ENCODE peak calls at places on chromosome 7, in five cellular contexts. One of them, this sample, is unnamed.

GRCh38 chr7:23012797-23013714 is 874 bp downstream of the HYCC1 start:
- DNase-seq in esophagus squamous epithelium: no peak
- DNase-seq in aorta: peak; percentile 58
- DNase-seq in lung: no peak
- DNase-seq in left ventricle myocardium inferior: peak; percentile 33
- DNase-seq in this sample: no peak

GRCh38 chr7:99155207-99155606 is 11.3 kb upstream of the SMURF1 start:
- DNase-seq in esophagus squamous epithelium: no peak
- DNase-seq in aorta: no peak
- DNase-seq in lung: no peak
- DNase-seq in left ventricle myocardium inferior: no peak
- DNase-seq in this sample: no peak

GRCh38 chr7:31948041-31948440 is 122.2 kb downstream of the PDE1C start:
- DNase-seq in esophagus squamous epithelium: no peak
- DNase-seq in aorta: no peak
- DNase-seq in lung: no peak
- DNase-seq in left ventricle myocardium inferior: no peak
- DNase-seq in this sample: peak; percentile 33

GRCh38 chr7:134357486-134357885 is 40.8 kb upstream of the SLC35B4 start:
- DNase-seq in esophagus squamous epithelium: no peak
- DNase-seq in aorta: no peak
- DNase-seq in lung: no peak
- DNase-seq in left ventricle myocardium inferior: no peak
- DNase-seq in this sample: no peak

GRCh38 chr7:96707901-96708774 is 1.5 kb downstream of the SEM1 start:
- DNase-seq in esophagus squamous epithelium: no peak
- DNase-seq in aorta: no peak
- DNase-seq in lung: no peak
- DNase-seq in left ventricle myocardium inferior: no peak
- DNase-seq in this sample: no peak

GRCh38 chr7:339062-339342 is 49.0 kb downstream of the FOXL3 start:
- DNase-seq in esophagus squamous epithelium: no peak
- DNase-seq in aorta: no peak
- DNase-seq in lung: no peak
- DNase-seq in left ventricle myocardium inferior: no peak
- DNase-seq in this sample: no peak

GRCh38 chr7:23235688-23236280 is 10.8 kb upstream of the GPNMB start:
- DNase-seq in esophagus squamous epithelium: no peak
- DNase-seq in aorta: no peak
- DNase-seq in lung: no peak
- DNase-seq in left ventricle myocardium inferior: peak; percentile 51
- DNase-seq in this sample: no peak

GRCh38 chr7:151964951-151965350 is 8.7 kb downstream of the GALNTL5 start:
- DNase-seq in esophagus squamous epithelium: no peak
- DNase-seq in aorta: no peak
- DNase-seq in lung: no peak
- DNase-seq in left ventricle myocardium inferior: no peak
- DNase-seq in this sample: no peak

GRCh38 chr7:4282434-4283223 is 399.5 kb upstream of the FOXK1 start:
- DNase-seq in esophagus squamous epithelium: no peak
- DNase-seq in aorta: no peak
- DNase-seq in lung: no peak
- DNase-seq in left ventricle myocardium inferior: no peak
- DNase-seq in this sample: no peak

GRCh38 chr7:1137517-1138167 is 22.4 kb downstream of the ZFAND2A start:
- DNase-seq in esophagus squamous epithelium: no peak
- DNase-seq in aorta: no peak
- DNase-seq in lung: no peak
- DNase-seq in left ventricle myocardium inferior: no peak
- DNase-seq in this sample: no peak

GRCh38 chr7:36951257-36951697 is 227.0 kb upstream of the AOAH start:
- DNase-seq in esophagus squamous epithelium: no peak
- DNase-seq in aorta: no peak
- DNase-seq in lung: no peak
- DNase-seq in left ventricle myocardium inferior: no peak
- DNase-seq in this sample: no peak

GRCh38 chr7:5424689-5425506 is 1.3 kb upstream of the TNRC18 start:
- DNase-seq in esophagus squamous epithelium: no peak
- DNase-seq in aorta: peak; percentile 80
- DNase-seq in lung: peak; percentile 54
- DNase-seq in left ventricle myocardium inferior: peak; percentile 77
- DNase-seq in this sample: no peak

GRCh38 chr7:2607122-2607912 is 24.5 kb upstream of the TTYH3 start:
- DNase-seq in esophagus squamous epithelium: no peak
- DNase-seq in aorta: peak; percentile 90
- DNase-seq in lung: peak; percentile 44
- DNase-seq in left ventricle myocardium inferior: peak; percentile 83
- DNase-seq in this sample: no peak

GRCh38 chr7:146700015-146700560 is 583.5 kb downstream of the CNTNAP2 start:
- DNase-seq in esophagus squamous epithelium: no peak
- DNase-seq in aorta: no peak
- DNase-seq in lung: no peak
- DNase-seq in left ventricle myocardium inferior: no peak
- DNase-seq in this sample: no peak

GRCh38 chr7:68107256-68107655 is 1110.6 kb downstream of the TYW1 start:
- DNase-seq in esophagus squamous epithelium: no peak
- DNase-seq in aorta: no peak
- DNase-seq in lung: no peak
- DNase-seq in left ventricle myocardium inferior: peak; percentile 18
- DNase-seq in this sample: no peak

GRCh38 chr7:66211429-66211828 is 6.3 kb downstream of the TPST1 start:
- DNase-seq in esophagus squamous epithelium: no peak
- DNase-seq in aorta: no peak
- DNase-seq in lung: no peak
- DNase-seq in left ventricle myocardium inferior: no peak
- DNase-seq in this sample: peak; percentile 48

GRCh38 chr7:107597953-107598352 is 17.9 kb downstream of the BCAP29 start:
- DNase-seq in esophagus squamous epithelium: no peak
- DNase-seq in aorta: no peak
- DNase-seq in lung: no peak
- DNase-seq in left ventricle myocardium inferior: no peak
- DNase-seq in this sample: no peak
- H3K27me3 ChIP-seq in esophagus squamous epithelium: no peaks in the 10 kb centered on the region
- H3K27me3 ChIP-seq in aorta: no peaks in the 10 kb centered on the region
- H3K27me3 ChIP-seq in lung: no peaks in the 10 kb centered on the region
- H3K27me3 ChIP-seq in left ventricle myocardium inferior: no peaks in the 10 kb centered on the region
- H3K27me3 ChIP-seq in this sample: no peaks in the 10 kb centered on the region

GRCh38 chr7:22008011-22008410 is 62.3 kb upstream of the CDCA7L start:
- DNase-seq in esophagus squamous epithelium: no peak
- DNase-seq in aorta: no peak
- DNase-seq in lung: no peak
- DNase-seq in left ventricle myocardium inferior: no peak
- DNase-seq in this sample: no peak
- H3K27me3 ChIP-seq in esophagus squamous epithelium: no peaks in the 10 kb centered on the region
- H3K27me3 ChIP-seq in aorta: no peaks in the 10 kb centered on the region
- H3K27me3 ChIP-seq in lung: no peaks in the 10 kb centered on the region
- H3K27me3 ChIP-seq in left ventricle myocardium inferior: peaks cover 34% of the 10 kb centered on the region
- H3K27me3 ChIP-seq in this sample: peaks cover 5% of the 10 kb centered on the region

GRCh38 chr7:25389489-25390106 is 161.3 kb upstream of the NPVF start:
- DNase-seq in esophagus squamous epithelium: no peak
- DNase-seq in aorta: no peak
- DNase-seq in lung: no peak
- DNase-seq in left ventricle myocardium inferior: no peak
- DNase-seq in this sample: no peak
- H3K27me3 ChIP-seq in esophagus squamous epithelium: peaks cover 7% of the 10 kb centered on the region
- H3K27me3 ChIP-seq in aorta: no peaks in the 10 kb centered on the region
- H3K27me3 ChIP-seq in lung: no peaks in the 10 kb centered on the region
- H3K27me3 ChIP-seq in left ventricle myocardium inferior: peaks cover 13% of the 10 kb centered on the region
- H3K27me3 ChIP-seq in this sample: peaks cover 12% of the 10 kb centered on the region

GRCh38 chr7:156069897-156070296 is 257.6 kb upstream of the SHH start:
- DNase-seq in esophagus squamous epithelium: no peak
- DNase-seq in aorta: no peak
- DNase-seq in lung: no peak
- DNase-seq in left ventricle myocardium inferior: no peak
- DNase-seq in this sample: no peak
- H3K27me3 ChIP-seq in esophagus squamous epithelium: no peaks in the 10 kb centered on the region
- H3K27me3 ChIP-seq in aorta: no peaks in the 10 kb centered on the region
- H3K27me3 ChIP-seq in lung: no peaks in the 10 kb centered on the region
- H3K27me3 ChIP-seq in left ventricle myocardium inferior: peaks cover 76% of the 10 kb centered on the region
- H3K27me3 ChIP-seq in this sample: no peaks in the 10 kb centered on the region

DNA sequence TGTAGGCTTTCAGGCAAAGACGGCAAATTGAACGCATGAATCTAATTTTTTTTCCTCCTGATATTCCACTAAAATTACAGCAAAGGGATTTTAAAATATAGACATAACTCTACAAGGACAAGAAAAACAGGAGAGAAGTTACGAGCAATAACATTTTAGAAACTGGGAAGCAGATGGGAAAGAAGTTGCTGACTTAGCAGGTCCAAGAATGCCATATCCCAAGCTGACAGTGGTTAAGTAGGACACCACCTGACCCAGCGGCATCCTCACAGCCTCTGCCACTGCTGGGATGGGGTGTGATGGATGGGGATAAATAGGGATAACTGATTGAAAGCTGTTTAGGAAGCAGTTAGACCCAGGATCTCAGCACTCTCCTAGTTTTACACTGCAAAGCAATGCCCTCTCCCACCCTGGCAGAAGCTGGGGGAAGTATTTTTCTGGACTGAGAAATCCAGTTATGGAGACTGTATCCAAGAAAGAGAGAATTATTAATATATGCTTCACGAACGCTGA is 99.3 kb upstream of the LEP start:
- DNase-seq in esophagus squamous epithelium: no peak
- DNase-seq in aorta: no peak
- DNase-seq in lung: no peak
- DNase-seq in left ventricle myocardium inferior: no peak
- DNase-seq in this sample: no peak
- H3K27me3 ChIP-seq in esophagus squamous epithelium: peaks cover 53% of the 10 kb centered on the region
- H3K27me3 ChIP-seq in aorta: no peaks in the 10 kb centered on the region
- H3K27me3 ChIP-seq in lung: no peaks in the 10 kb centered on the region
- H3K27me3 ChIP-seq in left ventricle myocardium inferior: peaks cover 65% of the 10 kb centered on the region
- H3K27me3 ChIP-seq in this sample: peaks cover 19% of the 10 kb centered on the region